ENCODE peak calls at places on chromosomes 2 and 18, in five cellular contexts. K is progenitor cell of endocrine pancreas, Z is upper lobe of right lung, J is PC-3, E is glutamatergic neuron. A is an unnamed sample.

GRCh38 chr2:9231291-9232165 is 24.9 kb downstream of the ASAP2 start:
- DNase-seq in J (no peak), E (no peak), K (no peak), Z (no peak), A (no peak)

GRCh38 chr2:12361506-12361905 is 355.2 kb upstream of the TRIB2 start:
- DNase-seq in J (no peak), Z (no peak), K (no peak), E (no peak), A (no peak)

GRCh38 chr18:12393998-12394397 is 13.7 kb upstream of the PRELID3A start:
- DNase-seq in Z (peak), K (no peak), E (no peak), J (peak), A (no peak)

GRCh38 chr2:120763931-120764330 is 28.3 kb downstream of the GLI2 start:
- DNase-seq in Z (peak), J (no peak), K (no peak), E (peak), A (no peak)

GRCh38 chr18:22838639-22839487 is 94.3 kb upstream of the RBBP8 start:
- DNase-seq in E (no peak), Z (no peak), K (no peak), J (no peak), A (no peak)

GRCh38 chr2:74448771-74449170 is 6.1 kb upstream of the INO80B start:
- DNase-seq in Z (no peak), E (no peak), J (peak), K (no peak), A (no peak)

GRCh38 chr2:128594953-128595677 is 276.4 kb upstream of the HS6ST1 start:
- DNase-seq in K (no peak), Z (peak), E (no peak), J (no peak), A (no peak)

GRCh38 chr2:69013837-69014796 is 1.1 kb downstream of the ANTXR1 start:
- DNase-seq in J (peak), K (no peak), E (no peak), Z (no peak), A (peak)

GRCh38 chr2:152407806-152408205 is 72.8 kb downstream of the FMNL2 start:
- DNase-seq in K (no peak), Z (no peak), J (no peak), E (no peak), A (no peak)
- TF ChIP-seq CTCF in K (no peak), Z (no peak), J (no peak), E (no peak), A (no peak)

GRCh38 chr18:54813305-54813704 is 15.0 kb upstream of the RAB27B start:
- DNase-seq in E (no peak), J (no peak), Z (no peak), K (no peak), A (no peak)
- TF ChIP-seq CTCF in E (no peak), J (no peak), Z (no peak), K (no peak), A (no peak)

DNA sequence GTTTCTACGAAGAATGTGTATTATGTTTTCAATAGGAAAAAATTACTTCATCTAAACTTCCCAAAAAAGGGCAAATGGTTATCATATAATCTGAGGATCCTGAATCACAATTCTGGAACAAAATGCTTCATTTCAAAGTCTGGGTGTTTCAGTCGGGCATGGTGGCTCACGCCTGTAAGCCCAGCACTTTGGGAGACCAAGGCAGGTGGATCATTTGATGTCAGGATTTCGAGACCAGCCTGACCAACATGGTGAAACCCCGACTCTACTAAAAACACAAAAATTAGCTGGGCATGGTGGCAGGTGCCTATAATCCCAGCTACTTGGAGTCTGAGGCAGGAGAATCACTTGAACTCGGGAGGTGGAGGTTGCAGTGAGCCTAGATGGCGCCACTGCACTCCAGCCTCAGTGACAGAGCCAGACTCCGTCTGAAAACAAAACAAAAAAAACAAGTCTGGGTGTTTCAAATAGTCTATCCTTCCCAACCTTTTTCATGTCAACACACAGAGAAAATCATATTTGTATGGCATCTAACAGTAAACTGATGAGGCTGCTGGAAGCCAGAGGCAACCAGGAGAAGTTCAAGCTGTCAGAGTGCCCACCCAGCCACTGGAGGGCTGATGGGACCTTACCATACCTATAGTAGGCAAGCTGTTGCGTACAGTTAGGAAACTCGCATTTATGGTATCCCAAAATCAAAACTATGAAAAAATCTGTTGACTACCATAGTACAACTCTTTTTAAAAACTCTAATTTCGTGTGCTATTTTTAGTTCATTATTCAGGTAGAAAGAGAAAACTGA is 14.6 kb downstream of the NBAS start:
- DNase-seq in J (no peak), K (no peak), E (no peak), Z (no peak), A (no peak)
- TF ChIP-seq CTCF in J (peak), K (peak), E (no peak), Z (no peak), A (no peak)

GRCh38 chr2:212177724-212178123 is 360.9 kb downstream of the ERBB4 start:
- DNase-seq in J (peak), K (no peak), E (no peak), Z (no peak), A (no peak)
- TF ChIP-seq CTCF in J (peak), K (no peak), E (no peak), Z (no peak), A (no peak)

GRCh38 chr18:51197661-51198424 is at the start of gene MEX3C:
- DNase-seq in J (peak), Z (peak), K (peak), E (peak), A (peak)
- TF ChIP-seq CTCF in J (no peak), Z (peak), K (peak), E (peak), A (no peak)

DNA sequence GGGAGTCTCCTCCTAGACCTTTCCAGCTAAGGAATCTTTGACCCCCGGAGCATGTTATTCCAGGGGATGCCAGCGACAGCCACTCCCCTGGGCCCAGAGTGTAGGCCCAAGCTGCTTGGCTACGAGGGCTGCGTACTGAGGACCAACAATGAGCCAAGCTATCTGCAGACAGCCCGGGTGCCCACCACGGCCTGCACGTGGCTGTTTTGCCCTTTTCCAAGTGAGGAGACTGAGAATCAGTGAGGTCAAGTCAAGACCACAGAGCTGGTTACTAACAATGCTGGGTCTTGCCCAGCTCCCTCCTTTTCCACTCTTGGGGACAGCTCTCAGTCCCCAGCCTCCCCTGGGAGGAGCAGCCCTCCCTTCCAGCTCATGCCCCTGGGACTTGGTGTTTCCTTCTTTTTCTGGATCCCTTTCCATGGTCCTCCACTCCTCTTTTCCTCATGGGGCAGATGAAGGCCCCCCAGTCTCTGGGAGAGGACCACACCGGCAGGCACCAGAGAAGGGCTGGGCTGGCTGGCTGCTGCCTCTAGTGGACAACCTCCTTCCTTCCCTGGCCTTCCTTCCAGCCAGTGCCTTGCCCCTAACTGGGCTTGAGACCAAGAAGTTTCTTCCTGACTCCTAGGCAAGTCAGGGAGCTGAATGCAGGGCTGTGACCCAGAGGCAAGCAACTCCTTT is 550 bp upstream of the MALL start:
- DNase-seq in Z (peak), J (peak), K (no peak), E (peak), A (peak)
- TF ChIP-seq CTCF in Z (peak), J (peak), K (peak), E (peak), A (peak)

GRCh38 chr18:28108801-28109200 is 68.1 kb downstream of the CDH2 start:
- DNase-seq in K (no peak), J (peak), Z (no peak), E (no peak), A (no peak)
- TF ChIP-seq CTCF in K (no peak), J (peak), Z (no peak), E (no peak), A (no peak)

DNA sequence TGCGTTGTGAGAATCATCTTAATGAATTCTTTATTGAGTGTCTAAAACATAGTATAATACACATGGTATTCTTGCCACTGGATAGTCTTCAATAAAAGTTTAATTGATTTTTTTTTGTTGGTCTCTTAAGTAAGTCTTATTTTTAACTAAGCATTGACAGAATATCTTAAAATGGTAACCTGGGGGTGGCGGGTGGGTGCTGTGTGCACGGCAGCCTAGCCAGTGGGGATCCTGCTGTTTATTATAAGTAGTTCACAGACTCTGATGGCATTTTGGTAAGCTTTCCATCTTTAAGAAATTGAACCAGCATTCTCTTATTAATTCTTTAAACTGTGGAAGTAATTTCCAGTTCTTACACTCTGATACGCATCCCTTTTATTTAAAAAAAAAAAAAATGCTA is 6.0 kb downstream of the SOX11 start:
- DNase-seq in K (no peak), E (no peak), Z (no peak), J (no peak), A (no peak)
- TF ChIP-seq CTCF in K (no peak), E (no peak), Z (no peak), J (no peak), A (no peak)

GRCh38 chr2:54522624-54523281 is 66.6 kb downstream of the SPTBN1 start:
- DNase-seq in J (peak), K (peak), Z (peak), E (no peak), A (peak)
- TF ChIP-seq CTCF in J (peak), K (peak), Z (peak), E (peak), A (peak)

GRCh38 chr2:85018049-85018447 is 47.1 kb downstream of the KCMF1 start:
- DNase-seq in Z (no peak), J (no peak), E (no peak), K (no peak), A (no peak)

GRCh38 chr2:85012855-85013254 is 41.9 kb downstream of the KCMF1 start:
- DNase-seq in Z (no peak), E (no peak), K (no peak), J (no peak), A (no peak)

GRCh38 chr2:85017436-85018048 is 46.6 kb downstream of the KCMF1 start:
- DNase-seq in Z (no peak), E (no peak), J (peak), K (no peak), A (no peak)

GRCh38 chr2:85019121-85019520 is 48.2 kb downstream of the KCMF1 start:
- DNase-seq in K (no peak), J (peak), E (no peak), Z (no peak), A (no peak)

GRCh38 chr2:85015653-85016360 is 44.8 kb downstream of the KCMF1 start:
- DNase-seq in J (no peak), Z (no peak), K (no peak), E (no peak), A (no peak)
- TF ChIP-seq CTCF in J (peak), Z (no peak), K (peak), E (no peak), A (no peak)